ENCODE peak calls at places on chromosomes 12 and 14, in six cellular contexts. One of them, this sample, is unnamed.

GRCh38 chr12:34401659-34402227 is 379.4 kb downstream of the ALG10 start:
- DNase-seq in heart left ventricle: peak; percentile 2
- DNase-seq in amniotic stem cell: no peak
- DNase-seq in activated CD4-positive, alpha-beta memory T cell treated with anti-CD3 and anti-CD28 coated beads for 36 hours: peak; percentile 2
- DNase-seq in stimulated activated CD4-positive, alpha-beta T cell treated with anti-CD3 and anti-CD28 coated beads, Interleukin-15, amount 100 ng/mL, for 1 hour: peak; percentile 0
- DNase-seq in nucleus accumbens: no peak
- DNase-seq in this sample: no peak

GRCh38 chr14:71583246-71583645 is 349.0 kb upstream of the RGS6 start:
- DNase-seq in heart left ventricle: no peak
- DNase-seq in amniotic stem cell: no peak
- DNase-seq in activated CD4-positive, alpha-beta memory T cell treated with anti-CD3 and anti-CD28 coated beads for 36 hours: no peak
- DNase-seq in stimulated activated CD4-positive, alpha-beta T cell treated with anti-CD3 and anti-CD28 coated beads, Interleukin-15, amount 100 ng/mL, for 1 hour: no peak
- DNase-seq in nucleus accumbens: no peak
- DNase-seq in this sample: no peak

GRCh38 chr14:92436115-92436776 is 77.3 kb upstream of the RIN3 start:
- DNase-seq in heart left ventricle: no peak
- DNase-seq in amniotic stem cell: no peak
- DNase-seq in activated CD4-positive, alpha-beta memory T cell treated with anti-CD3 and anti-CD28 coated beads for 36 hours: no peak
- DNase-seq in stimulated activated CD4-positive, alpha-beta T cell treated with anti-CD3 and anti-CD28 coated beads, Interleukin-15, amount 100 ng/mL, for 1 hour: no peak
- DNase-seq in nucleus accumbens: no peak
- DNase-seq in this sample: no peak

GRCh38 chr12:130768120-130768519 is 52.0 kb upstream of the RIMBP2 start:
- DNase-seq in heart left ventricle: no peak
- DNase-seq in amniotic stem cell: no peak
- DNase-seq in activated CD4-positive, alpha-beta memory T cell treated with anti-CD3 and anti-CD28 coated beads for 36 hours: peak; percentile 58
- DNase-seq in stimulated activated CD4-positive, alpha-beta T cell treated with anti-CD3 and anti-CD28 coated beads, Interleukin-15, amount 100 ng/mL, for 1 hour: no peak
- DNase-seq in nucleus accumbens: no peak
- DNase-seq in this sample: peak; percentile 45

GRCh38 chr12:65742481-65742971 is 81.8 kb upstream of the HMGA2 start:
- DNase-seq in heart left ventricle: no peak
- DNase-seq in amniotic stem cell: peak; percentile 56
- DNase-seq in activated CD4-positive, alpha-beta memory T cell treated with anti-CD3 and anti-CD28 coated beads for 36 hours: no peak
- DNase-seq in stimulated activated CD4-positive, alpha-beta T cell treated with anti-CD3 and anti-CD28 coated beads, Interleukin-15, amount 100 ng/mL, for 1 hour: no peak
- DNase-seq in nucleus accumbens: no peak
- DNase-seq in this sample: no peak

GRCh38 chr12:9598363-9598762 is 9.4 kb downstream of the KLRB1 start:
- DNase-seq in heart left ventricle: no peak
- DNase-seq in amniotic stem cell: no peak
- DNase-seq in activated CD4-positive, alpha-beta memory T cell treated with anti-CD3 and anti-CD28 coated beads for 36 hours: no peak
- DNase-seq in stimulated activated CD4-positive, alpha-beta T cell treated with anti-CD3 and anti-CD28 coated beads, Interleukin-15, amount 100 ng/mL, for 1 hour: no peak
- DNase-seq in nucleus accumbens: no peak
- DNase-seq in this sample: no peak

GRCh38 chr12:121811434-121812319 is 7.9 kb downstream of the SETD1B start:
- DNase-seq in heart left ventricle: peak; percentile 78
- DNase-seq in amniotic stem cell: peak; percentile 27
- DNase-seq in activated CD4-positive, alpha-beta memory T cell treated with anti-CD3 and anti-CD28 coated beads for 36 hours: peak; percentile 77
- DNase-seq in stimulated activated CD4-positive, alpha-beta T cell treated with anti-CD3 and anti-CD28 coated beads, Interleukin-15, amount 100 ng/mL, for 1 hour: no peak
- DNase-seq in nucleus accumbens: no peak
- DNase-seq in this sample: peak; percentile 65

GRCh38 chr14:75460402-75460801 is 32.6 kb downstream of the JDP2 start:
- DNase-seq in heart left ventricle: no peak
- DNase-seq in amniotic stem cell: no peak
- DNase-seq in activated CD4-positive, alpha-beta memory T cell treated with anti-CD3 and anti-CD28 coated beads for 36 hours: no peak
- DNase-seq in stimulated activated CD4-positive, alpha-beta T cell treated with anti-CD3 and anti-CD28 coated beads, Interleukin-15, amount 100 ng/mL, for 1 hour: no peak
- DNase-seq in nucleus accumbens: no peak
- DNase-seq in this sample: no peak

GRCh38 chr14:98136019-98136418 is 1136.0 kb downstream of the BCL11B start:
- DNase-seq in heart left ventricle: no peak
- DNase-seq in amniotic stem cell: no peak
- DNase-seq in activated CD4-positive, alpha-beta memory T cell treated with anti-CD3 and anti-CD28 coated beads for 36 hours: peak; percentile 42
- DNase-seq in stimulated activated CD4-positive, alpha-beta T cell treated with anti-CD3 and anti-CD28 coated beads, Interleukin-15, amount 100 ng/mL, for 1 hour: no peak
- DNase-seq in nucleus accumbens: no peak
- DNase-seq in this sample: no peak

GRCh38 chr12:54125950-54126695 is 62.7 kb downstream of the SMUG1 start:
- DNase-seq in heart left ventricle: no peak
- DNase-seq in amniotic stem cell: no peak
- DNase-seq in activated CD4-positive, alpha-beta memory T cell treated with anti-CD3 and anti-CD28 coated beads for 36 hours: no peak
- DNase-seq in stimulated activated CD4-positive, alpha-beta T cell treated with anti-CD3 and anti-CD28 coated beads, Interleukin-15, amount 100 ng/mL, for 1 hour: no peak
- DNase-seq in nucleus accumbens: no peak
- DNase-seq in this sample: no peak

GRCh38 chr12:80241576-80242273 is 142.4 kb downstream of the OTOGL start:
- DNase-seq in heart left ventricle: no peak
- DNase-seq in amniotic stem cell: peak; percentile 15
- DNase-seq in activated CD4-positive, alpha-beta memory T cell treated with anti-CD3 and anti-CD28 coated beads for 36 hours: no peak
- DNase-seq in stimulated activated CD4-positive, alpha-beta T cell treated with anti-CD3 and anti-CD28 coated beads, Interleukin-15, amount 100 ng/mL, for 1 hour: no peak
- DNase-seq in nucleus accumbens: no peak
- DNase-seq in this sample: no peak

GRCh38 chr14:52977798-52978197 is 26.9 kb upstream of the FERMT2 start:
- DNase-seq in heart left ventricle: no peak
- DNase-seq in amniotic stem cell: no peak
- DNase-seq in activated CD4-positive, alpha-beta memory T cell treated with anti-CD3 and anti-CD28 coated beads for 36 hours: no peak
- DNase-seq in stimulated activated CD4-positive, alpha-beta T cell treated with anti-CD3 and anti-CD28 coated beads, Interleukin-15, amount 100 ng/mL, for 1 hour: no peak
- DNase-seq in nucleus accumbens: no peak
- DNase-seq in this sample: no peak

GRCh38 chr12:122148657-122149056 is 25.4 kb downstream of the IL31 start:
- DNase-seq in heart left ventricle: no peak
- DNase-seq in amniotic stem cell: no peak
- DNase-seq in activated CD4-positive, alpha-beta memory T cell treated with anti-CD3 and anti-CD28 coated beads for 36 hours: no peak
- DNase-seq in stimulated activated CD4-positive, alpha-beta T cell treated with anti-CD3 and anti-CD28 coated beads, Interleukin-15, amount 100 ng/mL, for 1 hour: no peak
- DNase-seq in nucleus accumbens: no peak
- DNase-seq in this sample: no peak

GRCh38 chr14:70018246-70018645 is 139.0 kb downstream of the SMOC1 start:
- DNase-seq in heart left ventricle: no peak
- DNase-seq in amniotic stem cell: no peak
- DNase-seq in activated CD4-positive, alpha-beta memory T cell treated with anti-CD3 and anti-CD28 coated beads for 36 hours: no peak
- DNase-seq in stimulated activated CD4-positive, alpha-beta T cell treated with anti-CD3 and anti-CD28 coated beads, Interleukin-15, amount 100 ng/mL, for 1 hour: no peak
- DNase-seq in nucleus accumbens: no peak
- DNase-seq in this sample: no peak

GRCh38 chr12:6960291-6961277 is 9.4 kb downstream of the PTPN6 start:
- DNase-seq in heart left ventricle: no peak
- DNase-seq in amniotic stem cell: no peak
- DNase-seq in activated CD4-positive, alpha-beta memory T cell treated with anti-CD3 and anti-CD28 coated beads for 36 hours: peak; percentile 74
- DNase-seq in stimulated activated CD4-positive, alpha-beta T cell treated with anti-CD3 and anti-CD28 coated beads, Interleukin-15, amount 100 ng/mL, for 1 hour: no peak
- DNase-seq in nucleus accumbens: no peak
- DNase-seq in this sample: peak; percentile 86

GRCh38 chr14:54362089-54362504 is 34.7 kb upstream of the CDKN3 start:
- DNase-seq in heart left ventricle: no peak
- DNase-seq in amniotic stem cell: no peak
- DNase-seq in activated CD4-positive, alpha-beta memory T cell treated with anti-CD3 and anti-CD28 coated beads for 36 hours: no peak
- DNase-seq in stimulated activated CD4-positive, alpha-beta T cell treated with anti-CD3 and anti-CD28 coated beads, Interleukin-15, amount 100 ng/mL, for 1 hour: no peak
- DNase-seq in nucleus accumbens: no peak
- DNase-seq in this sample: no peak

GRCh38 chr12:52243264-52243773 is 10.3 kb downstream of the KRT7 start:
- DNase-seq in heart left ventricle: no peak
- DNase-seq in amniotic stem cell: no peak
- DNase-seq in activated CD4-positive, alpha-beta memory T cell treated with anti-CD3 and anti-CD28 coated beads for 36 hours: no peak
- DNase-seq in stimulated activated CD4-positive, alpha-beta T cell treated with anti-CD3 and anti-CD28 coated beads, Interleukin-15, amount 100 ng/mL, for 1 hour: no peak
- DNase-seq in nucleus accumbens: no peak
- DNase-seq in this sample: no peak

GRCh38 chr12:111757361-111758119 is 9.2 kb upstream of the ALDH2 start:
- DNase-seq in heart left ventricle: peak; percentile 42
- DNase-seq in amniotic stem cell: no peak
- DNase-seq in activated CD4-positive, alpha-beta memory T cell treated with anti-CD3 and anti-CD28 coated beads for 36 hours: no peak
- DNase-seq in stimulated activated CD4-positive, alpha-beta T cell treated with anti-CD3 and anti-CD28 coated beads, Interleukin-15, amount 100 ng/mL, for 1 hour: no peak
- DNase-seq in nucleus accumbens: peak; percentile 24
- DNase-seq in this sample: peak; percentile 77

GRCh38 chr14:36662543-36663403 is 1.1 kb downstream of the PAX9 start:
- DNase-seq in heart left ventricle: no peak
- DNase-seq in amniotic stem cell: no peak
- DNase-seq in activated CD4-positive, alpha-beta memory T cell treated with anti-CD3 and anti-CD28 coated beads for 36 hours: no peak
- DNase-seq in stimulated activated CD4-positive, alpha-beta T cell treated with anti-CD3 and anti-CD28 coated beads, Interleukin-15, amount 100 ng/mL, for 1 hour: no peak
- DNase-seq in nucleus accumbens: no peak
- DNase-seq in this sample: no peak

GRCh38 chr14:38210587-38211257 is 3.0 kb downstream of the SSTR1 start:
- DNase-seq in heart left ventricle: peak; percentile 20
- DNase-seq in amniotic stem cell: no peak
- DNase-seq in activated CD4-positive, alpha-beta memory T cell treated with anti-CD3 and anti-CD28 coated beads for 36 hours: no peak
- DNase-seq in stimulated activated CD4-positive, alpha-beta T cell treated with anti-CD3 and anti-CD28 coated beads, Interleukin-15, amount 100 ng/mL, for 1 hour: no peak
- DNase-seq in nucleus accumbens: no peak
- DNase-seq in this sample: no peak

GRCh38 chr12:47860279-47860841 is 40.7 kb upstream of the HDAC7 start:
- DNase-seq in heart left ventricle: no peak
- DNase-seq in amniotic stem cell: no peak
- DNase-seq in activated CD4-positive, alpha-beta memory T cell treated with anti-CD3 and anti-CD28 coated beads for 36 hours: peak; percentile 72
- DNase-seq in stimulated activated CD4-positive, alpha-beta T cell treated with anti-CD3 and anti-CD28 coated beads, Interleukin-15, amount 100 ng/mL, for 1 hour: no peak
- DNase-seq in nucleus accumbens: no peak
- DNase-seq in this sample: no peak

GRCh38 chr14:25237845-25238244 is 187.9 kb upstream of the STXBP6 start:
- DNase-seq in heart left ventricle: no peak
- DNase-seq in amniotic stem cell: no peak
- DNase-seq in activated CD4-positive, alpha-beta memory T cell treated with anti-CD3 and anti-CD28 coated beads for 36 hours: no peak
- DNase-seq in stimulated activated CD4-positive, alpha-beta T cell treated with anti-CD3 and anti-CD28 coated beads, Interleukin-15, amount 100 ng/mL, for 1 hour: no peak
- DNase-seq in nucleus accumbens: no peak
- DNase-seq in this sample: no peak

GRCh38 chr14:99670361-99671229 is 13.5 kb upstream of the CYP46A1 start:
- DNase-seq in heart left ventricle: no peak
- DNase-seq in amniotic stem cell: no peak
- DNase-seq in activated CD4-positive, alpha-beta memory T cell treated with anti-CD3 and anti-CD28 coated beads for 36 hours: no peak
- DNase-seq in stimulated activated CD4-positive, alpha-beta T cell treated with anti-CD3 and anti-CD28 coated beads, Interleukin-15, amount 100 ng/mL, for 1 hour: no peak
- DNase-seq in nucleus accumbens: no peak
- DNase-seq in this sample: no peak

GRCh38 chr14:93906341-93907329 is 20.5 kb upstream of the FAM181A start:
- DNase-seq in heart left ventricle: no peak
- DNase-seq in amniotic stem cell: no peak
- DNase-seq in activated CD4-positive, alpha-beta memory T cell treated with anti-CD3 and anti-CD28 coated beads for 36 hours: peak; percentile 82
- DNase-seq in stimulated activated CD4-positive, alpha-beta T cell treated with anti-CD3 and anti-CD28 coated beads, Interleukin-15, amount 100 ng/mL, for 1 hour: no peak
- DNase-seq in nucleus accumbens: no peak
- DNase-seq in this sample: peak; percentile 72

GRCh38 chr14:73723799-73724621 is 9.8 kb upstream of the PNMA1 start:
- DNase-seq in heart left ventricle: peak; percentile 81
- DNase-seq in amniotic stem cell: peak; percentile 67
- DNase-seq in activated CD4-positive, alpha-beta memory T cell treated with anti-CD3 and anti-CD28 coated beads for 36 hours: no peak
- DNase-seq in stimulated activated CD4-positive, alpha-beta T cell treated with anti-CD3 and anti-CD28 coated beads, Interleukin-15, amount 100 ng/mL, for 1 hour: no peak
- DNase-seq in nucleus accumbens: no peak
- DNase-seq in this sample: peak; percentile 5

GRCh38 chr14:93430319-93430801 is 379 bp upstream of the UNC79 start:
- DNase-seq in heart left ventricle: no peak
- DNase-seq in amniotic stem cell: no peak
- DNase-seq in activated CD4-positive, alpha-beta memory T cell treated with anti-CD3 and anti-CD28 coated beads for 36 hours: no peak
- DNase-seq in stimulated activated CD4-positive, alpha-beta T cell treated with anti-CD3 and anti-CD28 coated beads, Interleukin-15, amount 100 ng/mL, for 1 hour: no peak
- DNase-seq in nucleus accumbens: peak; percentile 12
- DNase-seq in this sample: no peak

GRCh38 chr12:32309811-32310755 is 89.3 kb upstream of the FGD4 start:
- DNase-seq in heart left ventricle: no peak
- DNase-seq in amniotic stem cell: no peak
- DNase-seq in activated CD4-positive, alpha-beta memory T cell treated with anti-CD3 and anti-CD28 coated beads for 36 hours: no peak
- DNase-seq in stimulated activated CD4-positive, alpha-beta T cell treated with anti-CD3 and anti-CD28 coated beads, Interleukin-15, amount 100 ng/mL, for 1 hour: no peak
- DNase-seq in nucleus accumbens: no peak
- DNase-seq in this sample: no peak